ENCODE peak calls at places on chromosome 10, in five cellular contexts. Q is activated CD8-positive, alpha-beta memory T cell treated with anti-CD3 and anti-CD28 coated beads for 1 hour; O is neuronal stem cell; N is Peyer's patch; J is activated CD8-positive, alpha-beta T cell treated with anti-CD3 and anti-CD28 coated beads for 36 hours. L is an unnamed sample.

GRCh38 chr10:63887026-63887589 is 365.9 kb downstream of the REEP3 start:
- DNase-seq in Q (no peak), J (no peak), O (no peak), N (no peak), L (no peak)

GRCh38 chr10:117360994-117361667 is 14.1 kb downstream of the PDZD8 start:
- DNase-seq in Q (no peak), O (no peak), J (no peak), N (no peak), L (no peak)

GRCh38 chr10:60914676-60915075 is 29.3 kb downstream of the RHOBTB1 start:
- DNase-seq in J (no peak), Q (no peak), O (no peak), N (no peak), L (peak; percentile 97)

GRCh38 chr10:14904316-14904732 is 25.7 kb downstream of the SUV39H2 start:
- DNase-seq in J (peak; percentile 43), O (no peak), Q (no peak), N (no peak), L (peak; percentile 15)

GRCh38 chr10:94199565-94199964 is 163.2 kb downstream of the NOC3L start:
- DNase-seq in N (no peak), J (no peak), Q (no peak), O (no peak), L (no peak)

GRCh38 chr10:117609095-117609821 is 66.7 kb downstream of the EMX2 start:
- DNase-seq in J (no peak), N (no peak), Q (no peak), O (no peak), L (peak; percentile 49)

GRCh38 chr10:48901152-48901705 is 38.4 kb downstream of the LRRC18 start:
- DNase-seq in Q (no peak), O (no peak), N (no peak), J (no peak), L (no peak)

GRCh38 chr10:124351481-124352220 is 67.1 kb downstream of the OAT start:
- DNase-seq in N (no peak), J (no peak), O (no peak), Q (no peak), L (no peak)

GRCh38 chr10:92239185-92239599 is 51.7 kb downstream of the CPEB3 start:
- DNase-seq in N (no peak), J (no peak), O (no peak), Q (no peak), L (no peak)